ENCODE peak calls at places on chromosomes 16 and 17, in nine cellular contexts. One of them, this sample, is unnamed.

GRCh38 chr17:14918540-14918939 is 346.6 kb downstream of the PMP22 start:
- DNase-seq in Calu3: no peak
- DNase-seq in hypothalamus: no peak
- DNase-seq in GM06990: no peak
- DNase-seq in activated CD4-positive, CD25-positive, alpha-beta regulatory T cell: no peak
- DNase-seq in progenitor cell of endocrine pancreas: no peak
- DNase-seq in KBM-7: no peak
- DNase-seq in AML-193: no peak
- DNase-seq in cardiac muscle cell: peak
- DNase-seq in this sample: no peak

GRCh38 chr17:50853015-50853615 is 13.0 kb downstream of the TOB1 start:
- DNase-seq in GM06990: no peak
- DNase-seq in progenitor cell of endocrine pancreas: no peak
- DNase-seq in Calu3: no peak
- DNase-seq in AML-193: no peak
- DNase-seq in cardiac muscle cell: no peak
- DNase-seq in hypothalamus: no peak
- DNase-seq in activated CD4-positive, CD25-positive, alpha-beta regulatory T cell: no peak
- DNase-seq in KBM-7: no peak
- DNase-seq in this sample: no peak

GRCh38 chr16:77922355-77922754 is 100.0 kb upstream of the CLEC3A start:
- DNase-seq in activated CD4-positive, CD25-positive, alpha-beta regulatory T cell: no peak
- DNase-seq in Calu3: no peak
- DNase-seq in AML-193: no peak
- DNase-seq in hypothalamus: no peak
- DNase-seq in cardiac muscle cell: no peak
- DNase-seq in progenitor cell of endocrine pancreas: no peak
- DNase-seq in KBM-7: no peak
- DNase-seq in GM06990: no peak
- DNase-seq in this sample: no peak

GRCh38 chr16:31452631-31453106 is 6.6 kb upstream of the ARMC5 start:
- DNase-seq in hypothalamus: no peak
- DNase-seq in activated CD4-positive, CD25-positive, alpha-beta regulatory T cell: no peak
- DNase-seq in progenitor cell of endocrine pancreas: no peak
- DNase-seq in KBM-7: no peak
- DNase-seq in AML-193: no peak
- DNase-seq in Calu3: no peak
- DNase-seq in cardiac muscle cell: peak
- DNase-seq in GM06990: no peak
- DNase-seq in this sample: no peak

GRCh38 chr16:88569614-88569984 is 604 bp upstream of the ZC3H18 start:
- DNase-seq in activated CD4-positive, CD25-positive, alpha-beta regulatory T cell: no peak
- DNase-seq in GM06990: no peak
- DNase-seq in progenitor cell of endocrine pancreas: no peak
- DNase-seq in Calu3: peak
- DNase-seq in KBM-7: no peak
- DNase-seq in cardiac muscle cell: peak
- DNase-seq in hypothalamus: no peak
- DNase-seq in AML-193: peak
- DNase-seq in this sample: no peak

GRCh38 chr16:11497329-11497805 is 89.4 kb downstream of the LITAF start:
- DNase-seq in hypothalamus: peak
- DNase-seq in Calu3: peak
- DNase-seq in AML-193: no peak
- DNase-seq in KBM-7: peak
- DNase-seq in activated CD4-positive, CD25-positive, alpha-beta regulatory T cell: no peak
- DNase-seq in progenitor cell of endocrine pancreas: no peak
- DNase-seq in GM06990: no peak
- DNase-seq in cardiac muscle cell: peak
- DNase-seq in this sample: peak

GRCh38 chr17:58330997-58331814 is 2.6 kb upstream of the TSPOAP1 start:
- DNase-seq in GM06990: peak
- DNase-seq in KBM-7: peak
- DNase-seq in hypothalamus: no peak
- DNase-seq in cardiac muscle cell: no peak
- DNase-seq in AML-193: peak
- DNase-seq in activated CD4-positive, CD25-positive, alpha-beta regulatory T cell: peak
- DNase-seq in Calu3: no peak
- DNase-seq in progenitor cell of endocrine pancreas: no peak
- DNase-seq in this sample: no peak

GRCh38 chr16:48498761-48499600 is 111.0 kb downstream of the N4BP1 start:
- DNase-seq in AML-193: peak
- DNase-seq in KBM-7: no peak
- DNase-seq in cardiac muscle cell: peak
- DNase-seq in hypothalamus: no peak
- DNase-seq in activated CD4-positive, CD25-positive, alpha-beta regulatory T cell: no peak
- DNase-seq in Calu3: peak
- DNase-seq in progenitor cell of endocrine pancreas: no peak
- DNase-seq in GM06990: no peak
- DNase-seq in this sample: no peak

GRCh38 chr17:18967806-18968744 is 16.1 kb downstream of the SLC5A10 start:
- DNase-seq in AML-193: no peak
- DNase-seq in hypothalamus: no peak
- DNase-seq in KBM-7: peak
- DNase-seq in activated CD4-positive, CD25-positive, alpha-beta regulatory T cell: no peak
- DNase-seq in progenitor cell of endocrine pancreas: no peak
- DNase-seq in Calu3: no peak
- DNase-seq in GM06990: no peak
- DNase-seq in cardiac muscle cell: no peak
- DNase-seq in this sample: no peak

This sample was measured in occipital lobe.